ENCODE peak calls at places on chromosome 21, in six cellular contexts. M is kidney tubule cell; S is NCI-H1105 treated with DMSO at 0.1 percent for 48 hours; A is GM13976; J is HTR-8/SVneo; G is stimulated activated CD4-positive, alpha-beta T cell treated with anti-CD3 and anti-CD28 coated beads, Interleukin-15, amount 100 ng/mL, for 1 hour. O is an unnamed sample.

GRCh38 chr21:46096596-46096981 is 1.3 kb upstream of the COL6A2 start:
- DNase-seq in M (no peak), S (no peak), A (peak; percentile 22), J (no peak), G (no peak), O (no peak)

GRCh38 chr21:25062061-25062460 is 545.2 kb downstream of the MRPL39 start:
- DNase-seq in M (no peak), S (no peak), A (no peak), J (no peak), G (no peak), O (no peak)

GRCh38 chr21:45269861-45270260 is 17.8 kb downstream of the POFUT2 start:
- DNase-seq in M (no peak), S (no peak), A (no peak), J (no peak), G (no peak), O (no peak)

GRCh38 chr21:17786219-17787181 is 32.7 kb downstream of the C21orf91 start:
- DNase-seq in M (no peak), S (no peak), A (no peak), J (no peak), G (no peak), O (no peak)

GRCh38 chr21:36694041-36694515 is 4.8 kb upstream of the SIM2 start:
- DNase-seq in M (peak; percentile 86), S (no peak), A (peak; percentile 29), J (no peak), G (no peak), O (no peak)

GRCh38 chr21:43575466-43575841 is 83.8 kb downstream of the HSF2BP start:
- DNase-seq in M (no peak), S (no peak), A (no peak), J (no peak), G (no peak), O (no peak)

GRCh38 chr21:16308269-16308668 is 578.5 kb downstream of the USP25 start:
- DNase-seq in M (peak; percentile 14), S (peak; percentile 47), A (no peak), J (no peak), G (no peak), O (no peak)

GRCh38 chr21:26553921-26554320 is 19.2 kb downstream of the CYYR1 start:
- DNase-seq in M (no peak), S (no peak), A (no peak), J (no peak), G (no peak), O (no peak)

GRCh38 chr21:45302082-45303061 is 14.7 kb upstream of the POFUT2 start:
- DNase-seq in M (no peak), S (no peak), A (no peak), J (no peak), G (peak; percentile 29), O (peak; percentile 47)

O was measured in activated T-helper 1 cell treated with Interleukin-2 at 50 U/mL for 16 hours.